ENCODE peak calls at places on chromosome 20, in ten cellular contexts. F is IMR-90, Q is A549, G is gastrocnemius medialis, X is heart left ventricle, O is NB4, N is ovary, H is right lobe of liver, S is stomach, Z is adrenal gland. L is an unnamed sample.

GRCh38 chr20:11869641-11870040 is 48.1 kb upstream of the BTBD3 start:
- DNase-seq in F (no peak), Q (no peak), G (no peak), X (no peak), O (no peak), N (no peak), H (no peak), S (no peak), Z (no peak), L (no peak)

GRCh38 chr20:3045816-3046676 is at the start of gene MRPS26:
- DNase-seq in F (peak), Q (peak), G (peak), X (peak), O (peak), N (peak), H (peak), S (peak), Z (peak), L (peak)

GRCh38 chr20:38878798-38879197 is 47.4 kb upstream of the FAM83D start:
- DNase-seq in F (peak), Q (no peak), G (no peak), X (no peak), O (no peak), N (no peak), H (no peak), S (no peak), Z (no peak), L (no peak)

GRCh38 chr20:5918856-5919633 is 31.3 kb downstream of the TRMT6 start:
- DNase-seq in F (peak), Q (peak), G (no peak), X (no peak), O (peak), N (no peak), H (no peak), S (no peak), Z (no peak), L (no peak)

GRCh38 chr20:62117658-62118057 is 4.6 kb upstream of the LSM14B start:
- DNase-seq in F (no peak), Q (no peak), G (peak), X (no peak), O (no peak), N (no peak), H (no peak), S (peak), Z (no peak), L (no peak)

GRCh38 chr20:23034721-23035671 is at the start of gene SSTR4:
- DNase-seq in F (no peak), Q (no peak), G (no peak), X (no peak), O (no peak), N (no peak), H (no peak), S (no peak), Z (no peak), L (no peak)

GRCh38 chr20:37958856-37959255 is 55.9 kb downstream of the VSTM2L start:
- DNase-seq in F (no peak), Q (no peak), G (no peak), X (no peak), O (no peak), N (no peak), H (no peak), S (no peak), Z (no peak), L (no peak)

GRCh38 chr20:25254986-25255680 is 7.2 kb downstream of the PYGB start:
- DNase-seq in F (no peak), Q (no peak), G (peak), X (peak), O (no peak), N (no peak), H (no peak), S (peak), Z (peak), L (peak)

GRCh38 chr20:62627901-62628612 is 14.2 kb upstream of the SLCO4A1 start:
- DNase-seq in F (peak), Q (no peak), G (no peak), X (no peak), O (no peak), N (no peak), H (peak), S (no peak), Z (no peak), L (peak)

GRCh38 chr20:35252037-35252461 is 25.6 kb downstream of the MMP24 start:
- DNase-seq in F (no peak), Q (no peak), G (no peak), X (no peak), O (peak), N (no peak), H (no peak), S (no peak), Z (no peak), L (no peak)

GRCh38 chr20:10971096-10971495 is 297.3 kb upstream of the JAG1 start:
- DNase-seq in F (no peak), Q (no peak), G (no peak), X (no peak), O (no peak), N (no peak), H (no peak), S (no peak), Z (no peak), L (no peak)

GRCh38 chr20:53805895-53806384 is 212.3 kb upstream of the ZNF217 start:
- DNase-seq in F (peak), Q (peak), G (no peak), X (no peak), O (no peak), N (no peak), H (no peak), S (no peak), Z (no peak), L (no peak)

GRCh38 chr20:13455713-13456112 is 183.0 kb downstream of the TASP1 start:
- DNase-seq in F (peak), Q (no peak), G (no peak), X (no peak), O (no peak), N (no peak), H (peak), S (no peak), Z (no peak), L (no peak)

GRCh38 chr20:53865905-53866786 is 204.2 kb downstream of the BCAS1 start:
- DNase-seq in F (peak), Q (peak), G (no peak), X (peak), O (peak), N (peak), H (peak), S (peak), Z (no peak), L (peak)

GRCh38 chr20:11891827-11892521 is 25.7 kb upstream of the BTBD3 start:
- DNase-seq in F (peak), Q (peak), G (peak), X (peak), O (peak), N (peak), H (peak), S (peak), Z (peak), L (peak)

GRCh38 chr20:36604952-36605308 is 649 bp upstream of the RAB5IF start:
- DNase-seq in F (no peak), Q (no peak), G (no peak), X (peak), O (peak), N (peak), H (peak), S (peak), Z (peak), L (no peak)

GRCh38 chr20:4795394-4795793 is 73.7 kb downstream of the PRND start:
- DNase-seq in F (peak), Q (peak), G (no peak), X (no peak), O (peak), N (no peak), H (no peak), S (no peak), Z (no peak), L (no peak)

GRCh38 chr20:61513124-61514017 is 261.3 kb downstream of the CDH4 start:
- DNase-seq in F (no peak), Q (no peak), G (no peak), X (no peak), O (no peak), N (no peak), H (no peak), S (no peak), Z (no peak), L (no peak)

GRCh38 chr20:39048000-39048696 is 86.0 kb downstream of the DHX35 start:
- DNase-seq in F (peak), Q (peak), G (peak), X (peak), O (peak), N (peak), H (peak), S (peak), Z (peak), L (peak)

GRCh38 chr20:60240986-60241385 is 282.8 kb downstream of the CDH26 start:
- DNase-seq in F (no peak), Q (no peak), G (no peak), X (no peak), O (no peak), N (no peak), H (no peak), S (no peak), Z (no peak), L (no peak)

GRCh38 chr20:44945261-44945660 is 14.9 kb downstream of the TOMM34 start:
- DNase-seq in F (no peak), Q (no peak), G (no peak), X (no peak), O (no peak), N (no peak), H (no peak), S (no peak), Z (no peak), L (no peak)

GRCh38 chr20:44943828-44944227 is 16.4 kb downstream of the TOMM34 start:
- DNase-seq in F (no peak), Q (no peak), G (no peak), X (no peak), O (no peak), N (no peak), H (no peak), S (no peak), Z (no peak), L (no peak)

GRCh38 chr20:44942264-44942973 is 17.8 kb downstream of the TOMM34 start:
- DNase-seq in F (no peak), Q (no peak), G (no peak), X (no peak), O (no peak), N (no peak), H (no peak), S (no peak), Z (no peak), L (no peak)

GRCh38 chr20:44938637-44939036 is 21.6 kb downstream of the TOMM34 start:
- DNase-seq in F (no peak), Q (no peak), G (no peak), X (no peak), O (no peak), N (no peak), H (no peak), S (no peak), Z (no peak), L (no peak)

DNA sequence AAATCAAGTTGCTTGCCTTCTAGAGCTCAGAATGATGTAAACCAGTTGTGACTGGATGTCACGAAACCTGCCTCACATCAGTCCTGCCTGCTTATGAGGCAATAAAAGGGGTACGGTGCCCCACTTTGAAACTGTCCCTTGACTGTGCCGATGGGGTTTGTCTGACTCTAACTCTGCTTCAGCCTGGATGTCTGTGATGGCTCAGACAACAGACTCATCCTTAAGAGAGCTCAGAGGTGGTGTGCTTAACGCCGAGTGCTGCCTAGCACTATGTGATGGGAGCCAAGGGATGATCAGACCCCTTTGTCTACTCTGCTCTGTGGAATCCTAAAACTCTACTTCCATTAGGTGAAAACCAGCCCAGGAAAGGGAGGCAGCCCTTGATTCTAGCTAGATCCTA is 18.9 kb downstream of the TOMM34 start:
- DNase-seq in F (no peak), Q (no peak), G (no peak), X (no peak), O (no peak), N (no peak), H (no peak), S (no peak), Z (no peak), L (no peak)
- TF ChIP-seq POLR2A in F (no peak), Q (no peak), G (no peak), X (no peak), O (no peak), N (no peak), H (no peak), S (no peak), Z (no peak), L (no peak)

GRCh38 chr20:59007758-59008511 is 881 bp upstream of the CTSZ start:
- DNase-seq in F (no peak), Q (no peak), G (no peak), X (peak), O (peak), N (no peak), H (peak), S (peak), Z (peak), L (peak)
- TF ChIP-seq POLR2A in F (no peak), Q (no peak), G (no peak), X (no peak), O (peak), N (no peak), H (no peak), S (no peak), Z (no peak), L (no peak)

GRCh38 chr20:49188101-49188784 is at the start of gene STAU1:
- DNase-seq in F (peak), Q (peak), G (peak), X (peak), O (peak), N (peak), H (peak), S (peak), Z (peak), L (peak)
- TF ChIP-seq POLR2A in F (peak), Q (peak), G (peak), X (no peak), O (peak), N (peak), H (peak), S (no peak), Z (peak), L (peak)

DNA sequence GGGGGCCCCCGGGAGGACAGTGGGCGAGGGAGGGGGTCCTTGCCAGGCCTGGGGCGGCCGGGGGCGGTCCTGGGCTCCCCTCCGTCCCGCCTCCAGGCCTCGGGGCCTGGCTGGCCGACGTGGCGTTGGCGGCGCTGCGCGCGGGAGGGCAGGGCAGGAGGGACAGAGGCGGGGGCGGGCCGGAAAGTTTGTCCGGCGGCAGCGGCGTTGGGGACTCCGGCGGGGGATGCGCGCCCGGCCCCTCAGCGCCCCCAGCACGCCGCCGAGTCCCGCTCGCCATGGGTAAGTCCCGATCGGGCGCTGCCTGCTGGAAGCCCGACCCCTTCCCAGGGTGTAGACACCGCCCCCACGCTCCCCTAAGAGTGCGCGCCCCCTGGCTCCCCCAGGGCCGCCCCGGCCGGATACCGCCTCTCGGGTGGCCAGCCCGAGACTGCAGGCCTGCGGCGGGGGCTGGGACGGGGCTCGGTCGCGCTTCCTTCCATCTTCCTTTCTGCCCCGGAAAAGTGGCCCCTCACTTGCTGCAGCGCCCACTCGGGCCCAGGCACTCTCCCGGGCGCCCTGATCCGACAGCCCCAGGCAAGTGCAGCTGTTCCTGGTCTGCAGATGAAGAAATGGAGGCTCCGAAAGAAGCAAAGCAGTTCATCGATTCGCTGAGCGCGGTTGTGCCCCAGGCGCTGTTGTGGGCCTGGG is at the start of gene SLC2A10:
- DNase-seq in F (peak), Q (no peak), G (no peak), X (peak), O (peak), N (peak), H (peak), S (peak), Z (peak), L (peak)
- TF ChIP-seq POLR2A in F (peak), Q (no peak), G (no peak), X (no peak), O (no peak), N (no peak), H (peak), S (no peak), Z (peak), L (no peak)

DNA sequence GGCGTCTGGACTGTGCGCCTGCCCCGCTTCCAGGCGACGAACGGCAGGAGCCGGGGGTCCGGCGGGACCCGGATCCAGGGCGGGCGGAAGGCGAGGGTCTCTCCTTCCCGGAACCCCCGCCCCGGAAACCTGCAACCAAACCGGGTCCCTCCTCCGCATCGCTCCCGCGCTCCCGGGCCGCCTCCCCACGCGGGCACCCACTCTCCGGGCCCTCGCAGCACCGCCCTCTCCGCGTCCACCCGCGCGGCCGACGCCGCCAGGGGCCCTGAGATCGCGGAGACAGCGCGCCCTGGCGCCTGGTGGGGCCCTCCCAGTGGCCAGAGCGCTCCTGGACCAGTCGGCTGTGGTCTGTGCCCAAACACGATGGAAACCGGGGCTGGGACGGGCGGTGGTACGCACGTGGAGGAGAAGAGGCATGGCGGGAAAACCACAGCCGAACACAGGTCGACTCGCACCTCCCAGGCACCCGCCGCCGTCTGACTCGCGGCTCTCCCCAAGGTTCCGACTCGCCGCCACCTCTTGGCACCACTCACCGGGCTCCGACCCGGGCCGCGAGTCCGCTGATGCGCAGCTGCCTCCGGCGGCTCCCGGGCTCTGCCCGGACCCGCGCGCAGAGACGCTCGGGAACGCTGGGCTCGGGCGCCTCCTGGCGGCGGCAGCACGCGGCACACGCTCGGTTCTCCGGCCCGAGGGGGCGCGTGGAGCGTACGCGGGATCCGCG is 7.9 kb downstream of the NKX2-2 start:
- DNase-seq in F (peak), Q (peak), G (no peak), X (peak), O (peak), N (no peak), H (peak), S (peak), Z (peak), L (no peak)
- TF ChIP-seq POLR2A in F (no peak), Q (peak), G (no peak), X (no peak), O (no peak), N (no peak), H (no peak), S (no peak), Z (no peak), L (no peak)

GRCh38 chr20:57394087-57395082 is 3.2 kb downstream of the RBM38 start:
- DNase-seq in F (no peak), Q (no peak), G (no peak), X (peak), O (no peak), N (no peak), H (peak), S (no peak), Z (no peak), L (no peak)

GRCh38 chr20:57393321-57394086 is 2.3 kb downstream of the RBM38 start:
- DNase-seq in F (no peak), Q (no peak), G (no peak), X (peak), O (no peak), N (no peak), H (peak), S (no peak), Z (no peak), L (no peak)

GRCh38 chr20:57392130-57392445 is 892 bp downstream of the RBM38 start:
- DNase-seq in F (no peak), Q (peak), G (no peak), X (peak), O (peak), N (peak), H (no peak), S (no peak), Z (peak), L (no peak)

GRCh38 chr20:57391439-57392129 is 388 bp downstream of the RBM38 start:
- DNase-seq in F (no peak), Q (no peak), G (no peak), X (peak), O (peak), N (peak), H (peak), S (peak), Z (no peak), L (no peak)

GRCh38 chr20:57392512-57393271 is 1.5 kb downstream of the RBM38 start:
- DNase-seq in F (no peak), Q (no peak), G (peak), X (peak), O (peak), N (no peak), H (peak), S (peak), Z (no peak), L (no peak)
- TF ChIP-seq POLR2A in F (no peak), Q (no peak), G (peak), X (no peak), O (no peak), N (no peak), H (no peak), S (no peak), Z (peak), L (no peak)

DNA sequence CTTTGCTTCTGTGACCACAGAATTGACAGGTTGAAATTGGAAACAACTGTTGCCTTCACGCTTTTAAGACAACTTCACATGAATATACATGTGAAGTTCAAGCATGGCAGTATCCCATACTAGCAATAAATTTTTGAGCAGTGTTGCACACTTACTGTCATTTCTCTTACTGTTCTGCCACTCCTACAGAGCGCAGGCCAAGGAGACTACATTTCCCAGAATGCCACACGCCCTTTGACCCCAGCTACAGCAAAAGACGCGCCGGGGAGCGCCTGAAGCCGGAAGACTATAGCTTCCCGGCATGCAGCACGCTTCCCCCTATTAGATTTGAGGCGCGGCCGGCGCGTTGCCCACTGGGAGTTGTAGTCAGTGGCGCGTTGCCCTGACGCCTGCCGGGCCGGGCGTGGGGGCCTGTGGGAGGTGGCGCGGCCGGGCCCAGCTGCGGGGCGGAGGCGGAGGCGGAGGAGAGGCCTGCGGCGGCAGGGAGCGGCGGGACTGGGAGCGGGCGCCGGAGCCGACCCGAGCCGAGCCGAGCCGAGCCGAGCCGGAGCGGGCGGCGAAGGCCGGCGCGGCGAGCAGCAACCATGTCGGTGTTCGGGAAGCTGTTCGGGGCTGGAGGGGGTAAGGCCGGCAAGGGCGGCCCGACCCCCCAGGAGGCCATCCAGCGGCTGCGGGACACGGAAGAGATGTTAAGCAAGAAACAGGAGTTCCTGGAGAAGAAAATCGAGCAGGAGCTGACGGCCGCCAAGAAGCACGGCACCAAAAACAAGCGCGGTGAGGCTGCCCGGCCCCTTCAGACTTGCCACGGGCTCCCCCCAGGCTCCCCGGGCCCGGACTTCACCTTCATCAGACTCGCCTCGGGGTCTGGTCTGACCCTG is at the start of gene CHMP4B:
- DNase-seq in F (peak), Q (peak), G (peak), X (peak), O (peak), N (peak), H (peak), S (peak), Z (peak), L (peak)
- TF ChIP-seq POLR2A in F (peak), Q (peak), G (peak), X (no peak), O (peak), N (peak), H (peak), S (no peak), Z (peak), L (peak)

L was measured in breast epithelium.